ENCODE peak calls at places on chromosome 2, in six cellular contexts. K is thyroid gland, W is left ventricle myocardium inferior, Y is tibial artery, O is bronchial epithelial cell, J is GM23338. T is an unnamed sample.

GRCh38 chr2:229273384-229274338 is 2.6 kb upstream of the PID1 start:
- DNase-seq in Y (no peak), K (peak; percentile 26), O (peak; percentile 79), J (peak; percentile 92), W (peak; percentile 24), T (peak; percentile 69)

GRCh38 chr2:33373986-33374385 is 102.5 kb upstream of the RASGRP3 start:
- DNase-seq in J (no peak), O (peak; percentile 62), K (no peak), Y (no peak), W (no peak), T (no peak)

GRCh38 chr2:39377226-39377939 is 59.7 kb downstream of the MAP4K3 start:
- DNase-seq in Y (no peak), O (no peak), K (no peak), W (no peak), J (no peak), T (no peak)

GRCh38 chr2:165621086-165621560 is 151.6 kb downstream of the CSRNP3 start:
- DNase-seq in K (peak; percentile 56), O (peak; percentile 45), W (no peak), Y (no peak), J (no peak), T (peak; percentile 77)

GRCh38 chr2:195488567-195488966 is 168.5 kb upstream of the SLC39A10 start:
- DNase-seq in O (no peak), W (no peak), K (no peak), J (no peak), Y (no peak), T (no peak)

GRCh38 chr2:161030260-161031063 is 129.8 kb upstream of the TANK start:
- DNase-seq in J (no peak), K (peak; percentile 35), O (peak; percentile 99), Y (peak; percentile 67), W (no peak), T (peak; percentile 97)

GRCh38 chr2:30208453-30208852 is 22.9 kb upstream of the LBH start:
- DNase-seq in J (peak; percentile 92), K (peak; percentile 71), O (peak; percentile 61), Y (peak; percentile 75), W (peak; percentile 53), T (peak; percentile 63)

GRCh38 chr2:216205486-216205885 is 96.3 kb downstream of the XRCC5 start:
- DNase-seq in W (no peak), J (no peak), Y (no peak), O (no peak), K (no peak), T (no peak)

DNA sequence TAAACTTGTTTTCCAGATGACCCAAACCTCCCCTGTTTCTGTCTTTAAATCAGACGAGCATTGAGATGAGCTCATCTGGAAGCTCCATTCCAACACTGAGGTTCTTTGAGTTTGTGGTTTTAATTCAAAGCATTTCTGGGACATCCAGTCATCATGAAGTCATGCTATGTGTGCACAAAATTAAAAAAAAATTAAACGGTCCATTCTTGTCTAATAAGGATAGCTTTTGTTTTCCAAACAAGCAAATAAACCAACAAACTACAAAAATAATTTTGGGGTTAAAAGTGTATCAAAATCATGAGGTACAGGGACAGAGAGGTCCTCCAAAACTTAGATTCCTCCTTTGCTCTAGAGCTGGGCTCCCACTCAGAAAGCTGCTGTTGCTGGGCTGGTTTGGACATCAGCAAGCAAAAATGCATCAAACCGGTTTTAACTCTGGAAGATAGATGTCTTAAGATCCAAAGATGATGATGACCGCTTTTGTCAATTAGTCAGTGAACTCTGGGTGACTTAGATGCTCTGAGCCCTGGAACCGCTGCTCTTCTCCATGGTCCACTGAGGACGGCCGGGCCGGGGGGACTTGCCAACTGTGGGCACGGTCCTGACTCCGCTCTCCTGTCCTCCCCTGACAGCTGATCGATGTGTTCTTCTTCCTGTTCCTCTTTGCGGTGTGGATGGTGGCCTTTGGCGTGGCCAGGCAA is 65.4 kb downstream of the TRPM8 start:
- DNase-seq in W (no peak), J (no peak), Y (no peak), K (no peak), O (peak; percentile 94), T (peak; percentile 88)
- H3K4me3 ChIP-seq in W (no peak overlapping the region), J (no peak overlapping the region), Y (no peak overlapping the region), K (no peak overlapping the region), O (no peak overlapping the region), T (no peak overlapping the region)

GRCh38 chr2:178197791-178198190 is 3.5 kb downstream of the OSBPL6 start:
- DNase-seq in W (no peak), Y (no peak), K (no peak), J (no peak), O (no peak), T (no peak)

GRCh38 chr2:178193496-178193822 is 853 bp upstream of the OSBPL6 start:
- DNase-seq in J (no peak), O (no peak), K (no peak), W (no peak), Y (no peak), T (no peak)

GRCh38 chr2:178195390-178196166 is 1.3 kb downstream of the OSBPL6 start:
- DNase-seq in K (no peak), O (no peak), W (no peak), Y (no peak), J (no peak), T (no peak)

GRCh38 chr2:178193823-178194599 is at the start of gene OSBPL6:
- DNase-seq in K (peak; percentile 87), W (peak; percentile 87), Y (peak; percentile 91), O (peak; percentile 72), J (peak; percentile 80), T (peak; percentile 60)

GRCh38 chr2:178194600-178195389 is 483 bp downstream of the OSBPL6 start:
- DNase-seq in K (peak; percentile 49), O (peak; percentile 46), W (peak; percentile 39), Y (peak; percentile 68), J (peak; percentile 74), T (no peak)
- TF ChIP-seq CTCF in K (no peak), O (no peak), W (peak; percentile 6), Y (no peak), J (no peak), T (no peak)

DNA sequence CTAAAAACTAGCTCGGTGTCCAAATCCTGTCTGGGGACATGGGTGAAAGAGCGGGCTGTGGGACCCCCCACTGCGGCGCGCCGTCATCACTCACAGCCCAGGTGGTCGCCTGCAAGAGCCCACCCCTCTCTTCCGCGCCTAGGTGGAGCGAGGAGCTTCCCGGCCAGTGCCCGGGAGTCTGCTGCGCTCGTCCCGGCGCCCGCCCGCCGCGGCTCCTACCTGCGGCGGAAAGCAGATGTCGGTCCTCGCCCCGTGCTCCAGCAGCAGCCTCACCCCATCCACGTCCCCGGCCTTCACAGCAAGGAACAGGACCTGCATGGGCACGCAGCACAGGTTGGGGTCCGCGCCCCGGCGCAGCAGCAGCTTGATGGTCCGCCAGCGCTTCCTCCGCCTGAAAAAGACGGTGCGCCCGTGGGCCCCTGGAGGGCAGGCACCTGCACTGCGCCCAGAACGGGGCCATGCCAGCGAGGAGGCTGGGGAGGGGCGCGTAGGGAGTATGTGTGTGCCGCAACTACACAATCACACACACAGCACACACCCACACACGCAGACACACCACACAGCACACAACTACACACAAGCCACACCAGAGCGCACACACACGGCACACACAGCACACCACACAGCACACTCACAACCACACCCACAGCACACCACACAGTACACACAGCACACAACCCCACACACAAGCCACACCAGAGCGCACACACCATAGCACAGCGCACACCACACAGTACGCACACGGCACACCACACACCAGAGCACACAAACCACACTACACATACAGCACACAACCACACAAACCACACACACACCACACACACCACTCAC is 37.4 kb downstream of the ANKMY1 start:
- DNase-seq in O (no peak), J (peak; percentile 76), W (no peak), K (no peak), Y (no peak), T (no peak)
- H3K4me3 ChIP-seq in O (no peak overlapping the region), J (peak overlapping the region; percentile 56), W (no peak overlapping the region), K (no peak overlapping the region), Y (no peak overlapping the region), T (no peak overlapping the region)

DNA sequence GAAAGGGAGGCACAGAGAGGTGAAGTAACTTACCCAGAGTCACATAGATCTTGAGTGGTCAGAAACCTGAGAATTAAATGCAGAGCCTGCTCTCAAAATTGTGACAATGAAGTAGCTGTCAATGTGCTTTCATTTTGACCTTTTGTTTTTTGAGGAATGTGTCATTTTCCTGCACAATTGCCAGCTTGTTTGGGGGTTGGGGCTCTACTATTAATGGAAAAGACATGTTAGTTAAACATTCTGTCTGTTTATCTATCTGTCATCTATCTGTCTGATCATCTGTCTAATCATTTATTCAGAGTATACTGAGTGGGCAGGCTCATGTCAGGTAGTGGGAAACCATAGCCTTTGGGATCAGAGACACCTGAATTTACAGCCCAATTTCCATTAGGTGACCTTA is 428.4 kb downstream of the TSN start:
- DNase-seq in O (no peak), K (no peak), Y (no peak), W (no peak), J (no peak), T (no peak)
- TF ChIP-seq CTCF in O (no peak), K (no peak), Y (no peak), W (no peak), J (no peak), T (no peak)

GRCh38 chr2:26693287-26693849 is 846 bp downstream of the KCNK3 start:
- DNase-seq in J (peak; percentile 44), Y (peak; percentile 84), K (peak; percentile 21), O (no peak), W (no peak), T (no peak)
- H3K4me3 ChIP-seq in J (peak overlapping the region; percentile 62), Y (peak overlapping the region; percentile 56), K (no peak overlapping the region), O (no peak overlapping the region), W (peak overlapping the region; percentile 61), T (peak overlapping the region; percentile 20)

GRCh38 chr2:167333245-167333644 is 445.0 kb downstream of the XIRP2 start:
- DNase-seq in Y (no peak), O (no peak), J (peak; percentile 61), W (no peak), K (no peak), T (no peak)
- TF ChIP-seq CTCF in Y (no peak), O (no peak), J (peak; percentile 42), W (peak; percentile 10), K (no peak), T (no peak)

GRCh38 chr2:64141711-64142405 is 2.4 kb downstream of the PELI1 start:
- DNase-seq in K (no peak), O (no peak), W (no peak), Y (no peak), J (peak; percentile 21), T (no peak)
- H3K4me3 ChIP-seq in K (no peak overlapping the region), O (peak overlapping the region; percentile 97), W (peak overlapping the region; percentile 97), Y (peak overlapping the region; percentile 81), J (peak overlapping the region; percentile 82), T (peak overlapping the region; percentile 71)